ENCODE peak calls at places on chromosome 16, in six cellular contexts. V is AG09309, A is EL, J is A549, Y is GM23248, N is aorta. I is an unnamed sample.
A peak's percentile ranks its signal among the peaks of the same experiment; 100 is the strongest.

GRCh38 chr16:2194166-2194834 is 2.1 kb downstream of the CASKIN1 start:
- DNase-seq in N (no peak), Y (peak; percentile 65), V (no peak), J (peak; percentile 70), A (peak; percentile 57), I (no peak)

GRCh38 chr16:15509051-15509592 is 74.7 kb downstream of the BMERB1 start:
- DNase-seq in Y (no peak), N (no peak), J (no peak), A (no peak), V (no peak), I (no peak)

GRCh38 chr16:78228704-78229103 is 129.2 kb downstream of the WWOX start:
- DNase-seq in V (no peak), J (no peak), Y (no peak), N (no peak), A (no peak), I (no peak)

GRCh38 chr16:69406780-69407331 is 17.6 kb upstream of the CYB5B start:
- DNase-seq in A (peak; percentile 13), N (no peak), J (peak; percentile 92), Y (peak; percentile 21), V (no peak), I (no peak)

GRCh38 chr16:84278968-84279367 is 15.7 kb upstream of the WFDC1 start:
- DNase-seq in V (no peak), Y (no peak), N (no peak), J (no peak), A (no peak), I (no peak)

GRCh38 chr16:57185446-57185944 is 344 bp downstream of the PSME3IP1 start:
- DNase-seq in V (no peak), Y (peak; percentile 89), J (peak; percentile 52), A (peak; percentile 64), N (peak; percentile 68), I (peak; percentile 69)

GRCh38 chr16:4814542-4815173 is 12.2 kb upstream of the ROGDI start:
- DNase-seq in N (no peak), V (no peak), J (no peak), Y (no peak), A (no peak), I (no peak)

GRCh38 chr16:69402448-69402847 is 16.6 kb upstream of the TERF2 start:
- DNase-seq in J (no peak), A (no peak), V (no peak), N (no peak), Y (no peak), I (no peak)

GRCh38 chr16:3095869-3096268 is 3.2 kb downstream of the ZSCAN10 start:
- DNase-seq in Y (peak; percentile 39), N (peak; percentile 75), J (peak; percentile 35), A (peak; percentile 24), V (no peak), I (peak; percentile 71)

GRCh38 chr16:69199382-69199781 is 12.4 kb downstream of the SNTB2 start:
- DNase-seq in J (peak; percentile 23), V (no peak), N (no peak), Y (peak; percentile 91), A (peak; percentile 44), I (no peak)

GRCh38 chr16:3754304-3754703 is 37.0 kb upstream of the TRAP1 start:
- DNase-seq in J (no peak), Y (peak; percentile 45), V (no peak), N (no peak), A (peak; percentile 49), I (no peak)

GRCh38 chr16:48537275-48537674 is 72.7 kb downstream of the N4BP1 start:
- DNase-seq in A (no peak), J (no peak), V (no peak), N (peak; percentile 84), Y (no peak), I (no peak)

GRCh38 chr16:51156836-51157235 is 5.8 kb upstream of the SALL1 start:
- DNase-seq in A (no peak), N (no peak), J (no peak), V (no peak), Y (no peak), I (no peak)

GRCh38 chr16:54430491-54431030 is 144.0 kb upstream of the IRX3 start:
- DNase-seq in V (peak; percentile 64), Y (peak; percentile 93), N (no peak), J (no peak), A (peak; percentile 82), I (no peak)

GRCh38 chr16:82980810-82981209 is 354.0 kb downstream of the CDH13 start:
- DNase-seq in N (no peak), A (no peak), J (no peak), Y (no peak), V (no peak), I (no peak)

GRCh38 chr16:85992779-85993178 is 93.8 kb downstream of the IRF8 start:
- DNase-seq in A (no peak), Y (no peak), J (no peak), V (no peak), N (no peak), I (no peak)

GRCh38 chr16:20801278-20801677 is 5.0 kb downstream of the ERI2 start:
- DNase-seq in J (no peak), V (no peak), N (no peak), Y (no peak), A (no peak), I (no peak)

GRCh38 chr16:85697441-85697840 is 8.7 kb upstream of the GINS2 start:
- DNase-seq in Y (no peak), V (no peak), A (no peak), J (no peak), N (no peak), I (no peak)

GRCh38 chr16:4212934-4213296 is 29.0 kb downstream of the SRL start:
- DNase-seq in Y (peak; percentile 66), A (peak; percentile 83), V (no peak), J (peak; percentile 61), N (no peak), I (no peak)

GRCh38 chr16:66650707-66651473 is 45.7 kb downstream of the CMTM4 start:
- DNase-seq in A (peak; percentile 78), J (peak; percentile 84), N (peak; percentile 85), Y (peak; percentile 87), V (no peak), I (peak; percentile 68)

I was measured in lower lobe of right lung.